ENCODE peak calls at places on chromosomes 7 and 10, in nine cellular contexts. P is endodermal cell, A is endothelial cell of umbilical vein, O is fibroblast of lung, B is MM.1S, Z is neuronal stem cell, U is PC-3, H is HCT116, N is neural progenitor cell. V is an unnamed sample.

GRCh38 chr10:61606971-61607907 is 55.5 kb upstream of the CABCOCO1 start:
- DNase-seq in B (no peak), O (peak), Z (no peak), H (peak), A (peak), N (no peak), P (no peak), U (peak), V (no peak)

GRCh38 chr7:90657481-90657880 is 61.4 kb downstream of the CDK14 start:
- DNase-seq in A (no peak), B (no peak), O (no peak), U (no peak), H (no peak), P (no peak), Z (no peak), N (no peak), V (no peak)

GRCh38 chr7:111029574-111030357 is 61.2 kb upstream of the LRRN3 start:
- DNase-seq in A (peak), B (peak), P (no peak), U (no peak), O (peak), Z (no peak), H (no peak), N (no peak), V (no peak)

GRCh38 chr10:118563373-118563890 is 32.0 kb downstream of the PRLHR start:
- DNase-seq in H (no peak), O (no peak), A (no peak), Z (no peak), B (no peak), P (no peak), N (no peak), U (no peak), V (no peak)

GRCh38 chr10:3774018-3774813 is 10.8 kb downstream of the KLF6 start:
- DNase-seq in Z (no peak), O (peak), B (no peak), P (peak), U (no peak), N (no peak), H (no peak), A (peak), V (peak)

GRCh38 chr7:113891828-113892227 is 27.0 kb downstream of the PPP1R3A start:
- DNase-seq in Z (no peak), U (no peak), O (peak), A (peak), B (no peak), H (no peak), N (no peak), P (no peak), V (no peak)

GRCh38 chr10:121681171-121681752 is 83.0 kb upstream of the FGFR2 start:
- DNase-seq in U (no peak), P (peak), A (no peak), O (no peak), H (no peak), B (no peak), N (peak), Z (peak), V (no peak)

GRCh38 chr10:124534231-124534798 is 72.7 kb downstream of the LHPP start:
- DNase-seq in Z (no peak), H (no peak), P (peak), A (no peak), U (no peak), N (peak), B (no peak), O (peak), V (no peak)

GRCh38 chr10:128068398-128069285 is 57.6 kb downstream of the MKI67 start:
- DNase-seq in O (no peak), U (no peak), H (no peak), B (peak), N (no peak), A (no peak), Z (no peak), P (no peak), V (no peak)

DNA sequence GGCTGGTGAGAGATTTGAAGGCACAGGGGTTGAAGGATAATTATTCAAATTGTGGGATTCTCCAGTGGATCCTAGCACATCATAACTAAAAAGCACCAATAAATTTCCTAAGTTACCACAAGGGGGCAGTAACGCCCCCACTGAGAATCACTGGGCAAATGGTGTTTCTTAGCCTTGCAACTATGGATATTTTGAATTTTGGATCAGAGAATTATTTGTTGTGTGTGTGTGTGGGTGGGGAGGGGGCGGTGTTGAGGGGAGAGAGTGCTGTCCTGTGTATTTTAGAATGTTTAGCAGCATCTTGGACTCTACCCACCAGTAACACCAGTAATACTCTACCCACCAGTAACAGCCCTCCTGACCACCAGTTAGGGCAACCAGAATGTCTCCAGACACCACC is 63.3 kb upstream of the PRKG1 start:
- DNase-seq in H (peak), Z (no peak), B (peak), U (peak), A (peak), O (peak), P (peak), N (peak), V (no peak)
- H3K9ac ChIP-seq in H (no peak), Z (no peak), B (no peak), U (no peak), A (no peak), O (no peak), P (no peak), N (no peak), V (no peak)

GRCh38 chr7:102107474-102108104 is 179.1 kb upstream of the SH2B2 start:
- DNase-seq in O (no peak), P (peak), N (no peak), Z (no peak), U (no peak), A (no peak), B (no peak), H (no peak), V (peak)

GRCh38 chr7:102103027-102103372 is 183.7 kb upstream of the SH2B2 start:
- DNase-seq in P (peak), B (no peak), H (no peak), Z (no peak), O (no peak), A (no peak), U (no peak), N (no peak), V (no peak)

GRCh38 chr7:102111063-102111757 is 175.5 kb upstream of the SH2B2 start:
- DNase-seq in A (no peak), U (no peak), P (peak), O (no peak), B (no peak), Z (peak), N (peak), H (no peak), V (no peak)

GRCh38 chr7:102104245-102104644 is 182.4 kb upstream of the SH2B2 start:
- DNase-seq in N (no peak), H (no peak), Z (no peak), B (no peak), O (no peak), U (no peak), A (no peak), P (peak), V (peak)

GRCh38 chr7:102106625-102107024 is 180.0 kb upstream of the SH2B2 start:
- DNase-seq in Z (no peak), P (peak), U (no peak), A (no peak), H (no peak), O (no peak), B (no peak), N (no peak), V (peak)
- H3K9ac ChIP-seq in Z (no peak), P (no peak), U (no peak), A (no peak), H (no peak), O (no peak), B (no peak), N (no peak), V (no peak)

GRCh38 chr10:6162589-6163356 is 40.0 kb upstream of the PFKFB3 start:
- DNase-seq in N (no peak), O (no peak), Z (no peak), A (no peak), U (no peak), B (no peak), H (no peak), P (no peak), V (peak)
- H3K9ac ChIP-seq in N (no peak), O (no peak), Z (no peak), A (peak), U (no peak), B (peak), H (peak), P (no peak), V (peak)

GRCh38 chr7:128878226-128879105 is 15.8 kb downstream of the ATP6V1F start:
- DNase-seq in H (no peak), Z (no peak), P (no peak), B (no peak), U (no peak), A (no peak), N (no peak), O (no peak), V (no peak)
- H3K9ac ChIP-seq in H (no peak), Z (no peak), P (no peak), B (no peak), U (no peak), A (no peak), N (no peak), O (no peak), V (no peak)

GRCh38 chr10:112896273-112896672 is 53.8 kb upstream of the TCF7L2 start:
- DNase-seq in N (no peak), A (no peak), H (no peak), P (no peak), O (no peak), U (no peak), B (no peak), Z (no peak), V (peak)

GRCh38 chr10:112896722-112897121 is 53.3 kb upstream of the TCF7L2 start:
- DNase-seq in O (no peak), N (no peak), Z (no peak), H (no peak), U (no peak), B (no peak), A (no peak), P (no peak), V (no peak)

GRCh38 chr10:112899396-112900065 is 50.5 kb upstream of the TCF7L2 start:
- DNase-seq in B (no peak), O (no peak), Z (no peak), P (peak), U (no peak), H (no peak), A (no peak), N (peak), V (no peak)

GRCh38 chr10:112898540-112899395 is 51.3 kb upstream of the TCF7L2 start:
- DNase-seq in H (peak), O (peak), A (peak), N (peak), B (no peak), Z (peak), P (peak), U (no peak), V (peak)

DNA sequence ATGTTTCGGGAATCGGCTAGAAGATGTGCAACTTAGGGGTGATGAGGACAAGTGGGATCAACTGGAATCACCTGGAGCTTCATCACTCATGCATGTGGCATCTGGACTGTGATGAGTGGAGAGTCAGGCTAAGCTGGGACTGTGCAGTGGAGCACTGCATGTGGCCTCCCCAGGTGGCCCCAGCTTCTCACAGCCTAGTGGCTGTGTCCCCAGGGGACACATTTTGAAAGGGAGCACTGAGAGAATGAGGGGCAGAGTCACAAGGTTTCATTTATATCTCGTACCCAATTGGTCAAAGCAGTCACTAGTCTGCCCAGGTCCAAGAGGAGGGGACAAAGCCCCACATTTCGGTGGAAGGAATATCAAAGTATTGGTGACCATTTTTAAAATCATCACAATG is 54.8 kb upstream of the TCF7L2 start:
- DNase-seq in O (no peak), B (no peak), P (no peak), H (no peak), N (no peak), A (no peak), U (no peak), Z (no peak), V (no peak)
- H3K9ac ChIP-seq in O (no peak), B (no peak), P (no peak), H (no peak), N (no peak), A (no peak), U (no peak), Z (no peak), V (no peak)

GRCh38 chr10:69321865-69322264 is 43.6 kb downstream of the HK1 start:
- DNase-seq in O (peak), B (no peak), U (no peak), N (no peak), A (peak), P (no peak), H (no peak), Z (no peak), V (no peak)

GRCh38 chr10:69321037-69321715 is 42.9 kb downstream of the HK1 start:
- DNase-seq in Z (no peak), P (no peak), O (no peak), A (no peak), N (no peak), H (no peak), B (no peak), U (no peak), V (no peak)

GRCh38 chr10:69324583-69324982 is 46.3 kb downstream of the HK1 start:
- DNase-seq in Z (no peak), P (peak), O (no peak), A (no peak), B (no peak), N (no peak), U (no peak), H (no peak), V (no peak)

GRCh38 chr10:69326692-69327091 is 48.4 kb downstream of the HK1 start:
- DNase-seq in N (no peak), U (no peak), B (no peak), H (no peak), P (no peak), O (no peak), Z (no peak), A (no peak), V (no peak)

DNA sequence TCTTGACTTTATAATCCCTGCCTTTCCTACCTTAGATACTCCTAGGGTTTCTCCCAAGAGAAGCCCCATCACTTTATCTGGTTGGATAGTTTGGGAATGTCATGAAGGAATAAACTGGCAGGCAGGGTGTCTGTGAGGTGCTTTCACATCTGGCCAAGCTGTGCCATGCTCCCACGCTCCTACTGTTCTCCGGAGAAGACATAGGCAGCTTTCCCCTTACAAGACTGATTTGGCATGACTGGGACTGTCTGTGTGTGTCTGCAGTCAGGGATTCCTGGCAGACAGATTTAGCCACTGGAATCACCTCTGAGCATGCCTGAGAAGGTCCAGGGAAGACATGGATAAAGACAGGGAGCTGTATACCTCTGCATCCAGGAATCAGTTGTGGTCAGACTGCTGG is 45.3 kb downstream of the HK1 start:
- DNase-seq in N (no peak), P (peak), B (no peak), Z (no peak), U (no peak), A (no peak), O (no peak), H (no peak), V (no peak)
- H3K9ac ChIP-seq in N (no peak), P (no peak), B (no peak), Z (no peak), U (no peak), A (no peak), O (no peak), H (no peak), V (no peak)

DNA sequence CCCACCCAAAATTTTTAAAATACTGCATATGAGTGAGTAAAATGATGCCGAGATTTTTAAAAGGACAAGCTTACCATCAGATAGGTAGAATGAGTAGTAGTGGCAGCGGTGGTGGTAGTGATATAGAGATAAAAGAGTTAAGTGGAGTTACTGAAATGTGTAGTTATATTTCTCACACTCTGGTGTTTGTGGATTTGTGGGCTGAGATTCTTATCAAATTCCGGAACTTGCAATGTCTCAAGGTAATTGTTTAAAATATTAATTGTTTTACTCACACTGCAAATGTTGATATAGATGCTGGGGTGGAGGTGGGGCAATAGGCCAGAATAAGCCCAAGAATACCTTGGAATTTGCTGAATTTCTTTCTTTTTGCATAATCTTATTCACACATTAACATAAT is 12.8 kb upstream of the SGMS1 start:
- DNase-seq in N (no peak), Z (no peak), H (no peak), A (no peak), O (no peak), U (no peak), P (no peak), B (no peak), V (no peak)
- H3K9ac ChIP-seq in N (no peak), Z (no peak), H (no peak), A (no peak), O (no peak), U (no peak), P (no peak), B (no peak), V (no peak)

DNA sequence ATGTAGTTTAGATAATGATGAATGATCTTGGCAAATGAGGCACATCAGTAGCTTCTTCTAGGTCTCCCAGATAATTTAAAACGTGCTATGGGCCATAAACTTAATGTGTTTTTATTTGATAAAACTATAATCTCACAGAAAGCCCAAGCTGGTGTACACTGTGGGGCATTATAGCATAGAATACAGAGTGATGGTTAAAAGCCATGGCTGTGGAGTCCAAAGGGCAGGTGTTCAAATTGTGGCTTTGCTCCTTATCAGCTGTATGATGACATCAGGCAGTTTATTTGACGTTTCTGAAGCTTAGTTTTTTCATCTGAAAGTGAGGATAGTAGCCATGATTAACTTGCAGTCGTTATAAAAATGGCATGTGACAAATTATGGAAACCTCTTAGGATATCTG is 3.5 kb downstream of the MGAM start:
- DNase-seq in U (no peak), O (no peak), A (no peak), P (no peak), H (no peak), N (no peak), Z (no peak), B (no peak), V (peak)
- H3K9ac ChIP-seq in U (no peak), O (no peak), A (no peak), P (no peak), H (no peak), N (no peak), Z (no peak), B (no peak), V (no peak)

GRCh38 chr10:51915031-51915542 is 215.7 kb upstream of the CSTF2T start:
- DNase-seq in A (no peak), U (no peak), B (no peak), N (no peak), O (no peak), H (no peak), Z (no peak), P (peak), V (no peak)

GRCh38 chr10:51918921-51919325 is 219.5 kb upstream of the CSTF2T start:
- DNase-seq in P (peak), A (peak), B (no peak), O (no peak), U (no peak), N (no peak), Z (no peak), H (no peak), V (no peak)

GRCh38 chr10:51920672-51921071 is 221.3 kb upstream of the CSTF2T start:
- DNase-seq in A (no peak), B (no peak), H (no peak), U (no peak), O (no peak), N (no peak), P (no peak), Z (no peak), V (no peak)

GRCh38 chr10:51924359-51924758 is 225.0 kb upstream of the CSTF2T start:
- DNase-seq in Z (no peak), P (no peak), A (no peak), U (no peak), H (no peak), N (no peak), B (no peak), O (no peak), V (no peak)

GRCh38 chr10:51918451-51918850 is 219.1 kb upstream of the CSTF2T start:
- DNase-seq in Z (no peak), A (no peak), N (no peak), P (no peak), U (no peak), H (no peak), O (no peak), B (no peak), V (no peak)
- H3K9ac ChIP-seq in Z (no peak), A (no peak), N (no peak), P (no peak), U (no peak), H (no peak), O (no peak), B (no peak), V (no peak)

V was measured in colonic mucosa.